ENCODE peak calls at places on chromosomes 16 and 17, in six cellular contexts. I, M, B, G, X and Z are unnamed samples.

GRCh38 chr17:549197-550040 is 165.2 kb downstream of the VPS53 start:
- DNase-seq in I (no peak), M (no peak), B (no peak), G (no peak), X (no peak), Z (no peak)

GRCh38 chr16:79869304-79870015 is 268.9 kb upstream of the MAF start:
- DNase-seq in I (no peak), M (no peak), B (no peak), G (no peak), X (no peak), Z (no peak)

GRCh38 chr16:53789159-53789558 is 85.2 kb downstream of the FTO start:
- DNase-seq in I (no peak), M (no peak), B (no peak), G (no peak), X (no peak), Z (no peak)

GRCh38 chr17:68431661-68432071 is 25.6 kb downstream of the WIPI1 start:
- DNase-seq in I (no peak), M (no peak), B (peak), G (no peak), X (no peak), Z (no peak)

GRCh38 chr16:588639-588888 is 1.3 kb upstream of the RAB40C start:
- DNase-seq in I (peak), M (no peak), B (peak), G (no peak), X (no peak), Z (no peak)

GRCh38 chr17:10001296-10001904 is 96.3 kb upstream of the RCVRN start:
- DNase-seq in I (no peak), M (no peak), B (no peak), G (no peak), X (no peak), Z (no peak)

GRCh38 chr17:50098583-50098982 is 3.4 kb downstream of the PDK2 start:
- DNase-seq in I (no peak), M (no peak), B (no peak), G (no peak), X (no peak), Z (no peak)

GRCh38 chr17:79951361-79952264 is 84.1 kb downstream of the TBC1D16 start:
- DNase-seq in I (peak), M (peak), B (no peak), G (no peak), X (peak), Z (peak)

GRCh38 chr17:73348018-73348823 is 36.4 kb upstream of the CDC42EP4 start:
- DNase-seq in I (no peak), M (no peak), B (no peak), G (no peak), X (no peak), Z (no peak)

GRCh38 chr17:65277576-65277975 is 140.4 kb downstream of the RGS9 start:
- DNase-seq in I (no peak), M (no peak), B (no peak), G (no peak), X (no peak), Z (no peak)

GRCh38 chr16:81786868-81787267 is 7.8 kb downstream of the PLCG2 start:
- DNase-seq in I (no peak), M (no peak), B (no peak), G (no peak), X (no peak), Z (no peak)

GRCh38 chr17:77297693-77298666 is 157.2 kb downstream of the SEC14L1 start:
- DNase-seq in I (no peak), M (no peak), B (no peak), G (no peak), X (no peak), Z (no peak)

GRCh38 chr17:44473367-44473766 is 29.8 kb downstream of the GPATCH8 start:
- DNase-seq in I (no peak), M (no peak), B (no peak), G (no peak), X (no peak), Z (no peak)

GRCh38 chr16:89261691-89262563 is 44.4 kb downstream of the ZNF778 start:
- DNase-seq in I (peak), M (no peak), B (no peak), G (no peak), X (peak), Z (no peak)

GRCh38 chr16:84121007-84121406 is 4.3 kb upstream of the MBTPS1 start:
- DNase-seq in I (no peak), M (peak), B (no peak), G (no peak), X (no peak), Z (no peak)

GRCh38 chr17:78923660-78924453 is 1.3 kb downstream of the TIMP2 start:
- DNase-seq in I (peak), M (peak), B (peak), G (peak), X (peak), Z (peak)

GRCh38 chr17:37024181-37024637 is 75.5 kb downstream of the AATF start:
- DNase-seq in I (no peak), M (no peak), B (no peak), G (no peak), X (no peak), Z (no peak)

GRCh38 chr17:83078378-83079339 is 750 bp upstream of the METRNL start:
- DNase-seq in I (no peak), M (peak), B (no peak), G (no peak), X (no peak), Z (no peak)

GRCh38 chr17:48640858-48641180 is 14.7 kb upstream of the HOXB9 start:
- DNase-seq in I (no peak), M (no peak), B (no peak), G (no peak), X (no peak), Z (no peak)

GRCh38 chr17:82639628-82640027 is 8.6 kb downstream of the WDR45B start:
- DNase-seq in I (no peak), M (no peak), B (no peak), G (no peak), X (no peak), Z (no peak)

GRCh38 chr16:4327782-4328579 is 12.1 kb downstream of the GLIS2 start:
- DNase-seq in I (peak), M (peak), B (peak), G (peak), X (peak), Z (peak)

GRCh38 chr17:45846223-45846622 is 1.5 kb downstream of the SPPL2C start:
- DNase-seq in I (no peak), M (peak), B (no peak), G (no peak), X (no peak), Z (no peak)

GRCh38 chr17:79066963-79067362 is 7.7 kb upstream of the ENGASE start:
- DNase-seq in I (no peak), M (no peak), B (no peak), G (no peak), X (no peak), Z (no peak)

GRCh38 chr17:12074346-12074745 is 53.7 kb downstream of the MAP2K4 start:
- DNase-seq in I (no peak), M (no peak), B (no peak), G (no peak), X (no peak), Z (no peak)

GRCh38 chr17:1142503-1143095 is 37.2 kb downstream of the ABR start:
- DNase-seq in I (no peak), M (no peak), B (no peak), G (no peak), X (no peak), Z (no peak)

GRCh38 chr17:78306913-78307312 is 53.0 kb downstream of the SOCS3 start:
- DNase-seq in I (no peak), M (no peak), B (no peak), G (no peak), X (no peak), Z (no peak)

GRCh38 chr17:45430738-45431530 is 1.7 kb downstream of the ARHGAP27 start:
- DNase-seq in I (peak), M (peak), B (peak), G (peak), X (peak), Z (peak)

GRCh38 chr17:36931697-36932382 is 5.4 kb upstream of the LHX1 start:
- DNase-seq in I (no peak), M (no peak), B (peak), G (no peak), X (peak), Z (no peak)

GRCh38 chr16:31213877-31214704 is at the start of gene TRIM72:
- DNase-seq in I (no peak), M (no peak), B (no peak), G (no peak), X (no peak), Z (no peak)
- TF ChIP-seq POLR2A in I (no peak), M (no peak), B (no peak), G (no peak), X (no peak), Z (no peak)

GRCh38 chr16:12259258-12259657 is 282.7 kb downstream of the SNX29 start:
- DNase-seq in I (no peak), M (no peak), B (no peak), G (no peak), X (no peak), Z (no peak)

GRCh38 chr16:12262454-12263180 is 286.1 kb downstream of the SNX29 start:
- DNase-seq in I (peak), M (no peak), B (no peak), G (no peak), X (peak), Z (no peak)

GRCh38 chr16:12258806-12259205 is 282.3 kb downstream of the SNX29 start:
- DNase-seq in I (no peak), M (no peak), B (no peak), G (no peak), X (no peak), Z (no peak)

GRCh38 chr16:12260119-12260646 is 283.6 kb downstream of the SNX29 start:
- DNase-seq in I (no peak), M (no peak), B (no peak), G (no peak), X (no peak), Z (no peak)

GRCh38 chr16:12260647-12261262 is 284.2 kb downstream of the SNX29 start:
- DNase-seq in I (no peak), M (peak), B (peak), G (no peak), X (no peak), Z (no peak)
- TF ChIP-seq POLR2AphosphoS5 in I (no peak), M (no peak), B (no peak), G (no peak), X (no peak), Z (no peak)

GRCh38 chr17:35242805-35243458 is at the start of gene SLFN5:
- DNase-seq in I (peak), M (peak), B (peak), G (peak), X (peak), Z (peak)
- TF ChIP-seq POLR2A in I (no peak), M (peak), B (no peak), G (peak), X (peak), Z (peak)

GRCh38 chr17:40433551-40434384 is 9.5 kb upstream of the IGFBP4 start:
- DNase-seq in I (no peak), M (no peak), B (peak), G (no peak), X (no peak), Z (no peak)

GRCh38 chr17:40432864-40433528 is 10.3 kb upstream of the IGFBP4 start:
- DNase-seq in I (peak), M (no peak), B (no peak), G (no peak), X (no peak), Z (no peak)

GRCh38 chr17:40440166-40440565 is 3.1 kb upstream of the IGFBP4 start:
- DNase-seq in I (no peak), M (no peak), B (no peak), G (no peak), X (no peak), Z (no peak)

GRCh38 chr17:40436631-40437030 is 6.6 kb upstream of the IGFBP4 start:
- DNase-seq in I (no peak), M (no peak), B (no peak), G (no peak), X (no peak), Z (no peak)

GRCh38 chr17:40437095-40437732 is 6.0 kb upstream of the IGFBP4 start:
- DNase-seq in I (no peak), M (no peak), B (no peak), G (no peak), X (no peak), Z (no peak)
- TF ChIP-seq POLR2AphosphoS5 in I (no peak), M (no peak), B (no peak), G (no peak), X (no peak), Z (no peak)

GRCh38 chr17:81518113-81518784 is 5.7 kb upstream of the ACTG1 start:
- DNase-seq in I (no peak), M (no peak), B (peak), G (no peak), X (no peak), Z (no peak)

GRCh38 chr17:81517009-81517338 is 4.4 kb upstream of the ACTG1 start:
- DNase-seq in I (no peak), M (peak), B (no peak), G (no peak), X (no peak), Z (no peak)

GRCh38 chr17:81516439-81516838 is 3.8 kb upstream of the ACTG1 start:
- DNase-seq in I (no peak), M (peak), B (no peak), G (no peak), X (no peak), Z (no peak)

GRCh38 chr17:81518785-81519283 is 6.2 kb upstream of the ACTG1 start:
- DNase-seq in I (peak), M (peak), B (no peak), G (no peak), X (no peak), Z (no peak)

DNA sequence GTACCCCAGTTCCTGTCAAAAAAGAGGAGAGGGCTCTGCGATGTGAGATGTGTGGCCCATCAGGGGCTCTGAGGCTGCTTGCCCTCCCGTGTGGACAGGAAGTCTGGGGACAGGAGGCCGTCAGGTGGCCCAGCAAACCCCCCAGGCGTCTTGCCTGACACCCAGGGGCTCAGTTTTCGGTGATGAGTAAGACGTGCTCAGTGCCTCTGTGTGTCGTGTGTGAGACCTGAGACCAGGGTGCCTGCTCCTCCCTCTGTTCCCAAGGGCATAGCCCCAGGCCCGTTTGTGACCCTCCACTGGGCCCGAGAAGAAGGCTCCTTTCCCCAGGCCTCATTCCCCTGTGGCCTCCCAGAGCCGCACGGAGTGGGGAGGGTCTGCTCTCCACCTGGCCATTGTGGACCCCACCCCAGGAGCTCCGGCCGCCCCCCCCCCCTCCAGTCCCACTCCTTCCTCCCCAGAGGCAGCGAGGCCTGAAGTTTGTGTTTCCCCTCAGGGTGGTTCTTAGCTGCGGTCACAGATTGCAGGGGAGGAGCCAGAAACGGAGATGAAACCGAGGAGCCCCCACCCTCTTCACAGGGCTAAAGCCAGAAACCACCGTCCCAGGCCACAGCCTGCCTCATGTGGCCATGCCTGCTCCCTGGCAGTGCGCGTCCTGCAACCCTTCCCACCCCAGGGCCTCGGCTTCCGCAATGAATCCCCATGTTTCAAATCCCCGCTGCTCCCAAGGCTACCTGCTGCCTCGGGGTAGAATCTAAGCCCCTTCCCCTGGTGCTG is 4.9 kb upstream of the ACTG1 start:
- DNase-seq in I (no peak), M (peak), B (peak), G (peak), X (no peak), Z (peak)
- TF ChIP-seq POLR2A in I (no peak), M (no peak), B (no peak), G (peak), X (no peak), Z (peak)